ENCODE peak calls at places on chromosome 16, in eight cellular contexts. One of them, this sample, is unnamed. For H3K36me3, the result is how much of the 10 kb centered on the place peaks cover.

GRCh38 chr16:88888778-88889387 is 22.4 kb upstream of the PABPN1L start:
- DNase-seq in sigmoid colon: no peak
- DNase-seq in IMR-90: no peak
- DNase-seq in stomach: no peak
- DNase-seq in prostate gland: no peak
- DNase-seq in ovary: no peak
- DNase-seq in body of pancreas: no peak
- DNase-seq in gastrocnemius medialis: no peak
- DNase-seq in this sample: no peak

GRCh38 chr16:72928089-72928981 is 119.6 kb downstream of the ZFHX3 start:
- DNase-seq in sigmoid colon: peak
- DNase-seq in IMR-90: no peak
- DNase-seq in stomach: no peak
- DNase-seq in prostate gland: peak
- DNase-seq in ovary: no peak
- DNase-seq in body of pancreas: no peak
- DNase-seq in gastrocnemius medialis: no peak
- DNase-seq in this sample: no peak

GRCh38 chr16:569445-570254 is at the start of gene PIGQ:
- DNase-seq in sigmoid colon: peak
- DNase-seq in IMR-90: peak
- DNase-seq in stomach: peak
- DNase-seq in prostate gland: peak
- DNase-seq in ovary: peak
- DNase-seq in body of pancreas: peak
- DNase-seq in gastrocnemius medialis: peak
- DNase-seq in this sample: peak

GRCh38 chr16:82329504-82330192 is 159.6 kb upstream of the MPHOSPH6 start:
- DNase-seq in sigmoid colon: no peak
- DNase-seq in IMR-90: no peak
- DNase-seq in stomach: peak
- DNase-seq in prostate gland: peak
- DNase-seq in ovary: no peak
- DNase-seq in body of pancreas: peak
- DNase-seq in gastrocnemius medialis: no peak
- DNase-seq in this sample: no peak

GRCh38 chr16:54116126-54116525 is 170.5 kb downstream of the IRX3 start:
- DNase-seq in sigmoid colon: no peak
- DNase-seq in IMR-90: no peak
- DNase-seq in stomach: no peak
- DNase-seq in prostate gland: no peak
- DNase-seq in ovary: no peak
- DNase-seq in body of pancreas: no peak
- DNase-seq in gastrocnemius medialis: no peak
- DNase-seq in this sample: no peak

GRCh38 chr16:89536886-89537548 is 23.5 kb upstream of the RPL13 start:
- DNase-seq in sigmoid colon: no peak
- DNase-seq in IMR-90: no peak
- DNase-seq in stomach: no peak
- DNase-seq in prostate gland: no peak
- DNase-seq in ovary: no peak
- DNase-seq in body of pancreas: no peak
- DNase-seq in gastrocnemius medialis: no peak
- DNase-seq in this sample: no peak

GRCh38 chr16:87324411-87325275 is 7.5 kb upstream of the C16orf95 start:
- DNase-seq in sigmoid colon: no peak
- DNase-seq in IMR-90: peak
- DNase-seq in stomach: no peak
- DNase-seq in prostate gland: no peak
- DNase-seq in ovary: peak
- DNase-seq in body of pancreas: peak
- DNase-seq in gastrocnemius medialis: no peak
- DNase-seq in this sample: peak

GRCh38 chr16:55508941-55509920 is at the start of gene LPCAT2:
- DNase-seq in sigmoid colon: peak
- DNase-seq in IMR-90: peak
- DNase-seq in stomach: peak
- DNase-seq in prostate gland: peak
- DNase-seq in ovary: peak
- DNase-seq in body of pancreas: peak
- DNase-seq in gastrocnemius medialis: peak
- DNase-seq in this sample: peak

GRCh38 chr16:71645450-71645849 is 19.5 kb downstream of the MARVELD3 start:
- DNase-seq in sigmoid colon: no peak
- DNase-seq in IMR-90: peak
- DNase-seq in stomach: no peak
- DNase-seq in prostate gland: no peak
- DNase-seq in ovary: no peak
- DNase-seq in body of pancreas: peak
- DNase-seq in gastrocnemius medialis: no peak
- DNase-seq in this sample: peak

GRCh38 chr16:24986512-24987303 is 28.5 kb downstream of the ARHGAP17 start:
- DNase-seq in sigmoid colon: peak
- DNase-seq in IMR-90: peak
- DNase-seq in stomach: no peak
- DNase-seq in prostate gland: no peak
- DNase-seq in ovary: no peak
- DNase-seq in body of pancreas: peak
- DNase-seq in gastrocnemius medialis: no peak
- DNase-seq in this sample: no peak

GRCh38 chr16:87507351-87508069 is 14.7 kb upstream of the ZCCHC14 start:
- DNase-seq in sigmoid colon: no peak
- DNase-seq in IMR-90: no peak
- DNase-seq in stomach: no peak
- DNase-seq in prostate gland: no peak
- DNase-seq in ovary: no peak
- DNase-seq in body of pancreas: no peak
- DNase-seq in gastrocnemius medialis: no peak
- DNase-seq in this sample: no peak

GRCh38 chr16:71396589-71396988 is 38.1 kb downstream of the CALB2 start:
- DNase-seq in sigmoid colon: no peak
- DNase-seq in IMR-90: no peak
- DNase-seq in stomach: no peak
- DNase-seq in prostate gland: no peak
- DNase-seq in ovary: no peak
- DNase-seq in body of pancreas: no peak
- DNase-seq in gastrocnemius medialis: no peak
- DNase-seq in this sample: no peak

GRCh38 chr16:3131755-3132377 is 3.0 kb upstream of the ZNF213 start:
- DNase-seq in sigmoid colon: no peak
- DNase-seq in IMR-90: peak
- DNase-seq in stomach: peak
- DNase-seq in prostate gland: no peak
- DNase-seq in ovary: peak
- DNase-seq in body of pancreas: peak
- DNase-seq in gastrocnemius medialis: no peak
- DNase-seq in this sample: peak

GRCh38 chr16:1933097-1933661 is 9.8 kb downstream of the MSRB1 start:
- DNase-seq in sigmoid colon: no peak
- DNase-seq in IMR-90: no peak
- DNase-seq in stomach: no peak
- DNase-seq in prostate gland: no peak
- DNase-seq in ovary: no peak
- DNase-seq in body of pancreas: peak
- DNase-seq in gastrocnemius medialis: no peak
- DNase-seq in this sample: no peak

GRCh38 chr16:3235856-3236669 is 1.1 kb upstream of the ZNF200 start:
- DNase-seq in sigmoid colon: peak
- DNase-seq in IMR-90: no peak
- DNase-seq in stomach: peak
- DNase-seq in prostate gland: peak
- DNase-seq in ovary: peak
- DNase-seq in body of pancreas: peak
- DNase-seq in gastrocnemius medialis: no peak
- DNase-seq in this sample: peak

GRCh38 chr16:67245674-67246080 is 1.6 kb downstream of the FHOD1 start:
- DNase-seq in sigmoid colon: no peak
- DNase-seq in IMR-90: no peak
- DNase-seq in stomach: no peak
- DNase-seq in prostate gland: no peak
- DNase-seq in ovary: no peak
- DNase-seq in body of pancreas: no peak
- DNase-seq in gastrocnemius medialis: no peak
- DNase-seq in this sample: no peak

GRCh38 chr16:80231888-80232287 is 308.9 kb upstream of the DYNLRB2 start:
- DNase-seq in sigmoid colon: no peak
- DNase-seq in IMR-90: peak
- DNase-seq in stomach: no peak
- DNase-seq in prostate gland: no peak
- DNase-seq in ovary: no peak
- DNase-seq in body of pancreas: no peak
- DNase-seq in gastrocnemius medialis: no peak
- DNase-seq in this sample: no peak

GRCh38 chr16:719815-720506 is 985 bp upstream of the ANTKMT start:
- DNase-seq in sigmoid colon: no peak
- DNase-seq in IMR-90: no peak
- DNase-seq in stomach: no peak
- DNase-seq in prostate gland: no peak
- DNase-seq in ovary: no peak
- DNase-seq in body of pancreas: no peak
- DNase-seq in gastrocnemius medialis: no peak
- DNase-seq in this sample: peak

DNA sequence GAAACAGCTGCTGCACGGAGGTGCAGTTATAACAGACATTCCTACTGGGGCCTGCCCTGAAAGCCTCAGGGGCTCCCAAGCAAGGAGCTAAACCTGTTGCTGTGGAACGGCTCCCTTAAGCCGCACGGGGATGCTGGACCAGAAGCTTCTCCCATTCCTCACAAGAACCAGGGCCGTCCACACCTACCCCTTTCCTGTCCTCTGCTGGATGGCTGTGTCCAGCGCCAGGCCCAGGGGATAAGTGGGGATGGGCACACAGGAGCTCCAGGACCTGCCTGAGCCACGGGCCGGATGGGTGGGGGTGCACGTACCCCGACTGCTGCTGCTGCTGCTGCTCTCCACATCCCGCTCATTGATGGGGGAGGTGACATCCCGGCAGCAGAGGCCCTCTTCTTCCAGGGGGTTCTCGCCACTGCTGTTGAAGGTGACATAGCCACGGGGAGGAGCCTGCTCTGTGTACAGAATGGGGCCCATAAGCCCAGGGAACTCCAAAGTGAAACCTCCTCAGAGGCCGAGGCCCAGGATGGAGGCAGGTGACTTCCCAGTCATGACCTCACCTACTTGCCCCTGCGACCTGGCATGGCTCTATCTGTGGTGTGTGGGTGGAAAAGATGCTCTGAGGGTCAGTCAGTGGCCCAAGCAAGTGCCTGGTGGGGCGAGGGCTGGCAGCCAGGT is 8.6 kb downstream of the NUDT16L1 start:
- DNase-seq in sigmoid colon: no peak
- DNase-seq in IMR-90: no peak
- DNase-seq in stomach: no peak
- DNase-seq in prostate gland: no peak
- DNase-seq in ovary: no peak
- DNase-seq in body of pancreas: no peak
- DNase-seq in gastrocnemius medialis: no peak
- DNase-seq in this sample: no peak
- H3K36me3 ChIP-seq in sigmoid colon: half or more
- H3K36me3 ChIP-seq in IMR-90: half or more
- H3K36me3 ChIP-seq in stomach: half or more
- H3K36me3 ChIP-seq in prostate gland: under half
- H3K36me3 ChIP-seq in ovary: under half
- H3K36me3 ChIP-seq in body of pancreas: under half
- H3K36me3 ChIP-seq in gastrocnemius medialis: half or more
- H3K36me3 ChIP-seq in this sample: under half

DNA sequence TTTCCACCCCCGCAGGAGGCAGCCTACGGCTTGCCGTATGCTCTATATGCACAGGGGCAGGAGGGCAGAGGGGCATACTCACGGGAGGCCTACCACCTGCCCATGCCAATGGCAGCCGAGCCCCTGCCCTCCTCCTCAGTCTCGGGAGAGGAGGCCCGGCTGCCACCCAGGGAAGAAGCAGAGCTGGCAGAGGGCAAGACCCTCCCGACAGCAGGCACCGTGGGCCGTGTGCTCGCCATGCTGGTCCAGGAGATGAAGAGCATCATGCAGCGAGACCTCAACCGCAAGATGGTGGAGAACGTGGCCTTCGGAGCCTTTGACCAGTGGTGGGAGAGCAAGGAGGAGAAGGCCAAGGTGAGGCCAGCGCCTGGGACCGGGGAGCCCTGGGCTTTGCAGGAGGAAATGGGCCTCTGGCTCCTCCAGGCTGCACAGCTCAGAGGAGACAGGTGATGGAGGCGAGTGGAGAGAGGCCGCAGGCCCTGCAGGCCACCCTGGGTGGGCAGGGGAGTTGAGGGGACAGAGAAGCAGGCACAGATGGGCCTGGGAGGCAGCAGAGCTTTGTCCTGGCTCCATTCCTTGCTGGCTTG is 8.6 kb downstream of the SETD1A start:
- DNase-seq in sigmoid colon: no peak
- DNase-seq in IMR-90: no peak
- DNase-seq in stomach: no peak
- DNase-seq in prostate gland: no peak
- DNase-seq in ovary: no peak
- DNase-seq in body of pancreas: no peak
- DNase-seq in gastrocnemius medialis: no peak
- DNase-seq in this sample: no peak
- TF ChIP-seq POLR2A in sigmoid colon: no peak
- TF ChIP-seq POLR2A in IMR-90: no peak
- TF ChIP-seq POLR2A in stomach: no peak
- TF ChIP-seq POLR2A in prostate gland: no peak
- TF ChIP-seq POLR2A in ovary: no peak
- TF ChIP-seq POLR2A in body of pancreas: no peak
- TF ChIP-seq POLR2A in gastrocnemius medialis: no peak
- TF ChIP-seq POLR2A in this sample: no peak

DNA sequence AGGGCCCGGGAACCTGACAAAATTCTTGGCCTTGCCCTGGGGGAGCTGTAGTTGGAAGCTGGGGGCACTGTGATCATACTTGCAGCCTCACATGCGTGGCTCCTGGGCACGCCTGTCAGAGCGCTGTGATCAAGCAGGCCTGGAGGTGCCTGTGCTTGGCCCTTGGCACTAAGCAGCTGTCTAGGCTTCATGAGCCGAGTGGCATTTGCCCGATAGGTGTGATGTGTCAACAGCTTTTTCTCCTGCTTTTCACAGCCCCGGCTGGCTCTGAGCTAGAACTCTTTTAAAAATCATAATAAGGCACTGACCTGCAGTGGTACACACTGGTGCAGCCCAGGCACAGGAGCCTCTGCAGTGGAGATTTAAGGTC is 113.8 kb downstream of the SOCS1 start:
- DNase-seq in sigmoid colon: no peak
- DNase-seq in IMR-90: no peak
- DNase-seq in stomach: no peak
- DNase-seq in prostate gland: no peak
- DNase-seq in ovary: no peak
- DNase-seq in body of pancreas: no peak
- DNase-seq in gastrocnemius medialis: no peak
- DNase-seq in this sample: no peak
- H3K27ac ChIP-seq in sigmoid colon: no peak
- H3K27ac ChIP-seq in IMR-90: no peak
- H3K27ac ChIP-seq in stomach: no peak
- H3K27ac ChIP-seq in prostate gland: no peak
- H3K27ac ChIP-seq in ovary: no peak
- H3K27ac ChIP-seq in body of pancreas: no peak
- H3K27ac ChIP-seq in gastrocnemius medialis: peak
- H3K27ac ChIP-seq in this sample: no peak

DNA sequence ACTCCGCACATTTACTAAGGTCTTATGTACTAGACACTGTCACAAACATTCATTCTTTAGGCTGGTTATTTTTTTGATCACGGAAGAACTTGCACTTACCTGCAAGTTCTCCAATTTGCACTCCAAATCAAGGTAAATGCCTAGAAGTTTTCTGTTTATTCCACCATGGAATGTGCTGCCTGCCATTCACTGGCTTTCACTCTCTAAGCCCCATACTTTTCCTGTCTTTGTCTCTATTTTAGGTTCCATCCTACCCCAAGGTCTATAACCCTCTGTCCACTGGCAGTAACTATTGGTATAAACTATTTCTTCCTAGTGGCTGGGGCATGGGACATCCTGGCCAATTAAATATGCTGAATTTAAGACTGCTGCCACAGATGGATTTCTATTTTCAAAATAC is 15.9 kb downstream of the XPO6 start:
- DNase-seq in sigmoid colon: no peak
- DNase-seq in IMR-90: no peak
- DNase-seq in stomach: no peak
- DNase-seq in prostate gland: no peak
- DNase-seq in ovary: no peak
- DNase-seq in body of pancreas: no peak
- DNase-seq in gastrocnemius medialis: no peak
- DNase-seq in this sample: no peak
- H3K36me3 ChIP-seq in sigmoid colon: under half
- H3K36me3 ChIP-seq in IMR-90: under half
- H3K36me3 ChIP-seq in stomach: under half
- H3K36me3 ChIP-seq in prostate gland: under half
- H3K36me3 ChIP-seq in ovary: under half
- H3K36me3 ChIP-seq in body of pancreas: under half
- H3K36me3 ChIP-seq in gastrocnemius medialis: under half
- H3K36me3 ChIP-seq in this sample: under half